ENCODE peak calls at places on chromosomes 3 and 15, in four cellular contexts. W is aorta, A is PC-3, K is fibroblast of lung. G is an unnamed sample.
A peak's percentile ranks its signal among the peaks of the same experiment; 100 is the strongest.

GRCh38 chr15:63480441-63480821 is 24.0 kb upstream of the USP3 start:
- DNase-seq in W (no peak), A (no peak), K (no peak), G (no peak)

GRCh38 chr3:8767667-8768363 is 1.6 kb downstream of the OXTR start:
- DNase-seq in W (no peak), A (peak; percentile 79), K (peak; percentile 51), G (peak; percentile 56)

GRCh38 chr3:63048365-63048764 is 173.1 kb upstream of the CADPS start:
- DNase-seq in W (no peak), A (no peak), K (peak; percentile 70), G (peak; percentile 59)

GRCh38 chr15:66832679-66833078 is 130.6 kb downstream of the SMAD6 start:
- DNase-seq in W (no peak), A (peak; percentile 25), K (no peak), G (peak; percentile 91)

GRCh38 chr15:74253276-74253921 is 17.3 kb downstream of the CCDC33 start:
- DNase-seq in W (no peak), A (no peak), K (peak; percentile 12), G (peak; percentile 22)

GRCh38 chr3:58036287-58037032 is 28.2 kb downstream of the FLNB start:
- DNase-seq in W (no peak), A (no peak), K (no peak), G (peak; percentile 31)

GRCh38 chr3:126851934-126852333 is 131.0 kb upstream of the PLXNA1 start:
- DNase-seq in W (no peak), A (no peak), K (no peak), G (no peak)

GRCh38 chr15:99117563-99118257 is 12.8 kb downstream of the SYNM start:
- DNase-seq in W (no peak), A (no peak), K (no peak), G (no peak)

GRCh38 chr3:156586905-156587766 is 32.2 kb upstream of the SSR3 start:
- DNase-seq in W (no peak), A (no peak), K (no peak), G (no peak)

GRCh38 chr3:143654906-143655305 is 193.4 kb downstream of the SLC9A9 start:
- DNase-seq in W (no peak), A (no peak), K (peak; percentile 69), G (peak; percentile 84)

GRCh38 chr3:123072564-123072963 is 5.7 kb downstream of the PDIA5 start:
- DNase-seq in W (no peak), A (no peak), K (no peak), G (no peak)

GRCh38 chr3:42473083-42473932 is 29.1 kb upstream of the VIPR1 start:
- DNase-seq in W (no peak), A (no peak), K (peak; percentile 22), G (peak; percentile 2)

GRCh38 chr3:124763644-124764358 is 33.5 kb downstream of the UMPS start:
- DNase-seq in W (peak; percentile 52), A (no peak), K (no peak), G (no peak)

GRCh38 chr3:142886938-142887337 is 1.9 kb downstream of the PCOLCE2 start:
- DNase-seq in W (no peak), A (peak; percentile 78), K (peak; percentile 87), G (peak; percentile 85)

GRCh38 chr3:31054032-31054431 is 159.6 kb upstream of the GADL1 start:
- DNase-seq in W (no peak), A (peak; percentile 16), K (no peak), G (peak; percentile 33)

GRCh38 chr3:177640319-177640997 is 443.2 kb upstream of the TBL1XR1 start:
- DNase-seq in W (no peak), A (no peak), K (no peak), G (no peak)

GRCh38 chr15:40314723-40315276 is 7.1 kb upstream of the PLCB2 start:
- DNase-seq in W (peak; percentile 31), A (peak; percentile 41), K (peak; percentile 47), G (peak; percentile 91)

GRCh38 chr3:27729325-27729724 is 7.2 kb upstream of the EOMES start:
- DNase-seq in W (no peak), A (no peak), K (no peak), G (no peak)

GRCh38 chr15:100959066-100960050 is 40.2 kb downstream of the LRRK1 start:
- DNase-seq in W (no peak), A (peak; percentile 31), K (peak; percentile 19), G (no peak)

GRCh38 chr15:101388046-101388445 is 93.0 kb upstream of the SNRPA1 start:
- DNase-seq in W (no peak), A (no peak), K (no peak), G (no peak)

GRCh38 chr3:8964436-8965370 is 1.4 kb upstream of the RAD18 start:
- DNase-seq in W (no peak), A (peak; percentile 98), K (peak; percentile 92), G (peak; percentile 84)

GRCh38 chr15:70526221-70526973 is 237.0 kb downstream of the UACA start:
- DNase-seq in W (no peak), A (peak; percentile 95), K (peak; percentile 69), G (peak; percentile 90)

GRCh38 chr3:46280105-46280797 is 38.0 kb downstream of the CCR3 start:
- DNase-seq in W (no peak), A (peak; percentile 94), K (peak; percentile 56), G (peak; percentile 51)

GRCh38 chr3:133591271-133591742 is 17.8 kb downstream of the CDV3 start:
- DNase-seq in W (no peak), A (peak; percentile 77), K (peak; percentile 76), G (peak; percentile 82)

GRCh38 chr3:183975981-183976662 is 41.6 kb downstream of the ABCC5 start:
- DNase-seq in W (no peak), A (peak; percentile 28), K (peak; percentile 46), G (peak; percentile 30)

GRCh38 chr15:92651877-92652575 is 3.5 kb downstream of the FAM174B start:
- DNase-seq in W (no peak), A (no peak), K (no peak), G (no peak)

GRCh38 chr3:33787328-33788009 is 11.0 kb upstream of the PDCD6IP start:
- DNase-seq in W (no peak), A (peak; percentile 84), K (peak; percentile 62), G (peak; percentile 81)

DNA sequence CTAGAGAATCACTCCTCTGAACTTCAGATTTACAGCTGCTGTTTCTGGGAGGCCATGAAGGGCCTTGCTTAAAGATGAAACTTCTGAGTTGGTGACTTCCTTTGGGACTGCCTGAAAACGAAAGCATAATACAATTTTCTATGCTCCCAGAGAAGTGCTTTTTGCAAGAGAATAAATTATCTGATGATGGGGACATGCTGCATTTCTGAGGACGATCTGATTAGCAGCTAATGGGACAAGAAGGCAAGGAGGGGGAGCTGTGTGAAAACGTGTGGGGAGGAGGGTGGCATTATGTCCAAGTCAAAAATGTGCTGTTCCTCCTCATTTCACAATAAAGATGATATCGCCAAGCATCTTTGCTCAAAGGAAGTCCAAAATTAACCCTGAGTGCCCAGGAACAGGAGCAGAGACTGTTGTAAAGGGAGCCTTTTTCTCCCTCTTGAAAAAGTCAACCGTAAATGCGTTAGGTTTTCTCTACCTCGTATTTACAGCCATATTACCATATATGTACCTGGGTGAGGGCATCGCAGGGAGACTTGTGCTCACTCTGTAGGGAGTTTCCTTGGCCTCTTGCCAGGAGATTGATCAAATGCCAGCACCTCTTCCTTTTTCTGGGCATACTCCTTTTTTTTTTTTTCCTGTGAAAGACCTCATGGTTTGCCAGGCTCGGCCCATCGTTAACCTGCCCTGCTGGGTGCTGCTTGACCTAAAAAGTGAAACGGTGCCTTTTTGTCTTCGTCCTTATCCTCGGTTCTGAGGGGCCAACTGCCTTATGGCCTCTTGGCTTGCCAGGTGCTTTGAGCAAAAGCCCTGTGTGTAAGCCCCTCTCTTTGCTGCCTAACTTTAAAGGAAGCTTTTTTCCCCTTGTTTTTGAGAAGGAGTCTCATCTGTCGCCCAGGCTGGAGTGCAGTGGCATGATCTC is 11.5 kb downstream of the ITPR1 start:
- DNase-seq in W (no peak), A (peak; percentile 43), K (no peak), G (peak; percentile 7)
- H3K4me3 ChIP-seq in W (peak overlapping the region; percentile 50), A (no peak overlapping the region), K (peak overlapping the region; percentile 1), G (no peak overlapping the region)

GRCh38 chr3:65857327-65857726 is 181.4 kb downstream of the MAGI1 start:
- DNase-seq in W (no peak), A (no peak), K (no peak), G (no peak)

GRCh38 chr3:65855370-65856100 is 183.2 kb downstream of the MAGI1 start:
- DNase-seq in W (no peak), A (peak; percentile 38), K (no peak), G (peak; percentile 78)

GRCh38 chr3:65861718-65862117 is 177.0 kb downstream of the MAGI1 start:
- DNase-seq in W (no peak), A (no peak), K (peak; percentile 37), G (no peak)

GRCh38 chr3:65856907-65857306 is 181.8 kb downstream of the MAGI1 start:
- DNase-seq in W (no peak), A (no peak), K (no peak), G (no peak)

DNA sequence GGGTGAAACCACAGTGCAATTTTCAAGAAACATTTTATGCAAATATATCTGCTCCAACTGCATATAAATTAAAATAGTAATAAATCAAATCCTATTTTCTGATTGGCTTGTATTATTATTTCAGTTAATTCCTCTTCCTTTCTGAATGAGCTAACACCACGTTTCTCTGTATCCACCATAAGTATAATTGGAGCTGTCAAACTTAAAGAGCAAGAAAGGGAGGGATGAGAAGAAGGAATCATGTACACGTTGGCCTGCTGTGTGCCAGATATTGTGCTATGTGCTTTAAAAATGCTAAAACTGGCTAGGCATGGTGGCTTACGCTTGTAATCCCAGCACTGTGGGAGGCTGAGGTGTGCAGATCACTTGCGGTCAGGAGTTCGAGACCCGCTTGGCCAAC is 180.0 kb downstream of the MAGI1 start:
- DNase-seq in W (no peak), A (no peak), K (no peak), G (no peak)
- H3K27ac ChIP-seq in W (no peak overlapping the region), A (no peak overlapping the region), K (no peak overlapping the region), G (no peak overlapping the region)

GRCh38 chr3:86991482-86991815 is 500 bp upstream of the VGLL3 start:
- DNase-seq in W (no peak), A (no peak), K (no peak), G (peak; percentile 63)

GRCh38 chr3:86990171-86990733 is 697 bp downstream of the VGLL3 start:
- DNase-seq in W (peak; percentile 82), A (peak; percentile 62), K (peak; percentile 48), G (peak; percentile 72)

GRCh38 chr3:86991840-86992430 is 986 bp upstream of the VGLL3 start:
- DNase-seq in W (no peak), A (peak; percentile 37), K (peak; percentile 53), G (peak; percentile 74)

GRCh38 chr3:86989611-86990010 is 1.3 kb downstream of the VGLL3 start:
- DNase-seq in W (no peak), A (no peak), K (peak; percentile 61), G (peak; percentile 63)

DNA sequence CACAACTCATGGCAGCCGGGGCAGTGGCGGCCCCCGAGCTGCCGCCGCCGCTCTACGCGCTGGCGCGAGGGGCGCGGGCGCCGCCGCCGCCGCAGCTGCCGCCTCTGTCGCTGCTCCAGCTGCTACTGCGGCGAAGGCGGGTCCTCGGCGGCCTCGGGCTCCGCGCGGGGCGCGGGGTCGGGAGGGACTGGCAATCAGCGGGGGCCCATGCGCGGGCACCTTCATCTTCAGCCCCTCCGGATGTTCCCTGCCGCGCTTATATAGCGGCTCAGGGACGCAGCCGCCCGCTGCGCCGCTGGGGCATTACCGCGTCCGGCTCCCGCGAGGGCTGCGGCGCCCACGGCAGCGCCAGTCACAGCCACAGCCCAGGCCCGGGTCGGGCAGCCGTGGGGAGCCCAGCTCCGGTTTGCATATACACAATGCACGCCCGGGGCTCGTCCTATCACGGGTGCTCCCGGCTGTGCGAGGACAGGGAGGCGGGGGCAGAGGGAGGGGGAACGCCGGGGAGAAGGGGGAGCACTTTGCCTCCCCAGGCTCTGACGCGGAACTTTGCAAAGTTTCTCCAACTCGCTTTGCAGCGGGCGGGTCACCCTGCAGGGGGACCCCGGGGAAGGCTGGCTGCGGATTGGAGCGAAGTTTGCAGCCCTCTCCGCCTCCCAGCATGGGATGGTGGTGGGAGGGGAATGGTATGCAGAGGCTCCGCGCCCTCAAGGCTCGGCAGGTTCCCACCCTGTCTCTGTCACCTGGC is at the start of gene VGLL3:
- DNase-seq in W (peak; percentile 92), A (peak; percentile 55), K (peak; percentile 90), G (peak; percentile 93)
- H3K4me3 ChIP-seq in W (peak within 1 kb of the TSS; percentile 80), A (peak within 1 kb of the TSS; percentile 85), K (peak within 1 kb of the TSS; percentile 67), G (peak within 1 kb of the TSS; percentile 89)

GRCh38 chr3:173893835-173894234 is 496.3 kb downstream of the NLGN1 start:
- DNase-seq in W (no peak), A (no peak), K (no peak), G (peak; percentile 23)
- H3K27ac ChIP-seq in W (no peak overlapping the region), A (peak overlapping the region; percentile 90), K (no peak overlapping the region), G (peak overlapping the region; percentile 55)